ENCODE peak calls at places on chromosomes 4 and X, in four cellular contexts. One of them, this sample, is unnamed.

GRCh38 chr4:159096434-159096833 is 6.4 kb upstream of the RAPGEF2 start:
- DNase-seq in sigmoid colon: no peak
- DNase-seq in GM03348: no peak
- DNase-seq in activated naive CD8-positive, alpha-beta T cell treated with anti-CD3 and anti-CD28 coated beads, Interleukin-2, amount 50 U/mL, for 24 hours: no peak
- DNase-seq in this sample: no peak

GRCh38 chr4:898123-898522 is 34.0 kb downstream of the GAK start:
- DNase-seq in activated naive CD8-positive, alpha-beta T cell treated with anti-CD3 and anti-CD28 coated beads, Interleukin-2, amount 50 U/mL, for 24 hours: no peak
- DNase-seq in sigmoid colon: no peak
- DNase-seq in GM03348: no peak
- DNase-seq in this sample: no peak

GRCh38 chr4:26032572-26033320 is 118.7 kb downstream of the SMIM20 start:
- DNase-seq in activated naive CD8-positive, alpha-beta T cell treated with anti-CD3 and anti-CD28 coated beads, Interleukin-2, amount 50 U/mL, for 24 hours: no peak
- DNase-seq in sigmoid colon: no peak
- DNase-seq in GM03348: peak; percentile 81
- DNase-seq in this sample: no peak

GRCh38 chr4:165813606-165814005 is 59.4 kb upstream of the TLL1 start:
- DNase-seq in GM03348: no peak
- DNase-seq in sigmoid colon: no peak
- DNase-seq in activated naive CD8-positive, alpha-beta T cell treated with anti-CD3 and anti-CD28 coated beads, Interleukin-2, amount 50 U/mL, for 24 hours: no peak
- DNase-seq in this sample: no peak

GRCh38 chrX:125977851-125978250 is 188.2 kb downstream of the DCAF12L2 start:
- DNase-seq in sigmoid colon: no peak
- DNase-seq in GM03348: no peak
- DNase-seq in activated naive CD8-positive, alpha-beta T cell treated with anti-CD3 and anti-CD28 coated beads, Interleukin-2, amount 50 U/mL, for 24 hours: no peak
- DNase-seq in this sample: no peak

GRCh38 chr4:109072595-109072994 is 229.9 kb downstream of the COL25A1 start:
- DNase-seq in activated naive CD8-positive, alpha-beta T cell treated with anti-CD3 and anti-CD28 coated beads, Interleukin-2, amount 50 U/mL, for 24 hours: no peak
- DNase-seq in GM03348: peak; percentile 70
- DNase-seq in sigmoid colon: no peak
- DNase-seq in this sample: no peak

GRCh38 chr4:867526-868250 is 41.8 kb upstream of the CPLX1 start:
- DNase-seq in activated naive CD8-positive, alpha-beta T cell treated with anti-CD3 and anti-CD28 coated beads, Interleukin-2, amount 50 U/mL, for 24 hours: no peak
- DNase-seq in GM03348: no peak
- DNase-seq in sigmoid colon: no peak
- DNase-seq in this sample: no peak

GRCh38 chr4:10100734-10101216 is 15.8 kb downstream of the WDR1 start:
- DNase-seq in GM03348: no peak
- DNase-seq in sigmoid colon: peak; percentile 75
- DNase-seq in activated naive CD8-positive, alpha-beta T cell treated with anti-CD3 and anti-CD28 coated beads, Interleukin-2, amount 50 U/mL, for 24 hours: peak; percentile 46
- DNase-seq in this sample: peak; percentile 42

GRCh38 chr4:15868816-15869413 is 69.6 kb downstream of the FGFBP1 start:
- DNase-seq in activated naive CD8-positive, alpha-beta T cell treated with anti-CD3 and anti-CD28 coated beads, Interleukin-2, amount 50 U/mL, for 24 hours: no peak
- DNase-seq in GM03348: no peak
- DNase-seq in sigmoid colon: no peak
- DNase-seq in this sample: no peak

GRCh38 chrX:136183917-136184316 is 36.6 kb downstream of the FHL1 start:
- DNase-seq in GM03348: no peak
- DNase-seq in activated naive CD8-positive, alpha-beta T cell treated with anti-CD3 and anti-CD28 coated beads, Interleukin-2, amount 50 U/mL, for 24 hours: no peak
- DNase-seq in sigmoid colon: no peak
- DNase-seq in this sample: no peak

GRCh38 chrX:74133156-74133796 is 170.7 kb upstream of the ZCCHC13 start:
- DNase-seq in activated naive CD8-positive, alpha-beta T cell treated with anti-CD3 and anti-CD28 coated beads, Interleukin-2, amount 50 U/mL, for 24 hours: no peak
- DNase-seq in GM03348: peak; percentile 66
- DNase-seq in sigmoid colon: no peak
- DNase-seq in this sample: no peak

GRCh38 chr4:2257361-2258001 is 4.4 kb downstream of the MXD4 start:
- DNase-seq in sigmoid colon: peak; percentile 69
- DNase-seq in GM03348: no peak
- DNase-seq in activated naive CD8-positive, alpha-beta T cell treated with anti-CD3 and anti-CD28 coated beads, Interleukin-2, amount 50 U/mL, for 24 hours: no peak
- DNase-seq in this sample: peak; percentile 8

GRCh38 chr4:54032558-54033135 is 31.8 kb downstream of the CHIC2 start:
- DNase-seq in GM03348: no peak
- DNase-seq in activated naive CD8-positive, alpha-beta T cell treated with anti-CD3 and anti-CD28 coated beads, Interleukin-2, amount 50 U/mL, for 24 hours: no peak
- DNase-seq in sigmoid colon: no peak
- DNase-seq in this sample: no peak

GRCh38 chrX:105829006-105829405 is 6.7 kb downstream of the NRK start:
- DNase-seq in GM03348: no peak
- DNase-seq in activated naive CD8-positive, alpha-beta T cell treated with anti-CD3 and anti-CD28 coated beads, Interleukin-2, amount 50 U/mL, for 24 hours: no peak
- DNase-seq in sigmoid colon: no peak
- DNase-seq in this sample: no peak

GRCh38 chr4:3322059-3322550 is 29.3 kb downstream of the RGS12 start:
- DNase-seq in sigmoid colon: no peak
- DNase-seq in activated naive CD8-positive, alpha-beta T cell treated with anti-CD3 and anti-CD28 coated beads, Interleukin-2, amount 50 U/mL, for 24 hours: no peak
- DNase-seq in GM03348: peak; percentile 57
- DNase-seq in this sample: no peak

GRCh38 chr4:148857234-148857972 is 415.2 kb upstream of the NR3C2 start:
- DNase-seq in sigmoid colon: no peak
- DNase-seq in activated naive CD8-positive, alpha-beta T cell treated with anti-CD3 and anti-CD28 coated beads, Interleukin-2, amount 50 U/mL, for 24 hours: no peak
- DNase-seq in GM03348: no peak
- DNase-seq in this sample: no peak

GRCh38 chrX:123899701-123900100 is 39.8 kb downstream of the XIAP start:
- DNase-seq in sigmoid colon: no peak
- DNase-seq in GM03348: no peak
- DNase-seq in activated naive CD8-positive, alpha-beta T cell treated with anti-CD3 and anti-CD28 coated beads, Interleukin-2, amount 50 U/mL, for 24 hours: no peak
- DNase-seq in this sample: no peak

GRCh38 chrX:153696100-153696499 is 8.4 kb downstream of the SLC6A8 start:
- DNase-seq in GM03348: no peak
- DNase-seq in activated naive CD8-positive, alpha-beta T cell treated with anti-CD3 and anti-CD28 coated beads, Interleukin-2, amount 50 U/mL, for 24 hours: no peak
- DNase-seq in sigmoid colon: no peak
- DNase-seq in this sample: no peak

GRCh38 chr4:127251423-127251822 is 381.3 kb upstream of the INTU start:
- DNase-seq in sigmoid colon: no peak
- DNase-seq in GM03348: peak; percentile 32
- DNase-seq in activated naive CD8-positive, alpha-beta T cell treated with anti-CD3 and anti-CD28 coated beads, Interleukin-2, amount 50 U/mL, for 24 hours: no peak
- DNase-seq in this sample: no peak

GRCh38 chr4:38426532-38426931 is 237.5 kb upstream of the KLF3 start:
- DNase-seq in sigmoid colon: no peak
- DNase-seq in GM03348: no peak
- DNase-seq in activated naive CD8-positive, alpha-beta T cell treated with anti-CD3 and anti-CD28 coated beads, Interleukin-2, amount 50 U/mL, for 24 hours: no peak
- DNase-seq in this sample: no peak

GRCh38 chrX:31931225-31931624 is 859.4 kb upstream of the FTHL17 start:
- DNase-seq in sigmoid colon: no peak
- DNase-seq in GM03348: peak; percentile 7
- DNase-seq in activated naive CD8-positive, alpha-beta T cell treated with anti-CD3 and anti-CD28 coated beads, Interleukin-2, amount 50 U/mL, for 24 hours: no peak
- DNase-seq in this sample: no peak

GRCh38 chr4:64756016-64756415 is 346.8 kb upstream of the TECRL start:
- DNase-seq in GM03348: no peak
- DNase-seq in activated naive CD8-positive, alpha-beta T cell treated with anti-CD3 and anti-CD28 coated beads, Interleukin-2, amount 50 U/mL, for 24 hours: no peak
- DNase-seq in sigmoid colon: no peak
- DNase-seq in this sample: no peak

GRCh38 chr4:73868206-73869129 is 725 bp upstream of the CXCL1 start:
- DNase-seq in activated naive CD8-positive, alpha-beta T cell treated with anti-CD3 and anti-CD28 coated beads, Interleukin-2, amount 50 U/mL, for 24 hours: no peak
- DNase-seq in sigmoid colon: peak; percentile 57
- DNase-seq in GM03348: peak; percentile 16
- DNase-seq in this sample: no peak